ENCODE peak calls at places on chromosome 7, in nine cellular contexts. One of them, this sample, is unnamed.
A peak's percentile ranks its signal among the peaks of the same experiment; 100 is the strongest.

GRCh38 chr7:131021902-131022301 is 287.9 kb upstream of the KLF14 start:
- DNase-seq in esophagus muscularis mucosa: no peak
- DNase-seq in Peyer's patch: no peak
- DNase-seq in psoas muscle: no peak
- DNase-seq in GM12878: no peak
- DNase-seq in fibroblast of lung: no peak
- DNase-seq in transverse colon: no peak
- DNase-seq in IMR-90: no peak
- DNase-seq in MM.1S: no peak
- DNase-seq in this sample: no peak

GRCh38 chr7:112296416-112296815 is 89.9 kb downstream of the ZNF277 start:
- DNase-seq in esophagus muscularis mucosa: no peak
- DNase-seq in Peyer's patch: no peak
- DNase-seq in psoas muscle: no peak
- DNase-seq in GM12878: no peak
- DNase-seq in fibroblast of lung: peak; percentile 49
- DNase-seq in transverse colon: no peak
- DNase-seq in IMR-90: no peak
- DNase-seq in MM.1S: no peak
- DNase-seq in this sample: no peak

GRCh38 chr7:136600475-136600874 is 268.0 kb upstream of the CHRM2 start:
- DNase-seq in esophagus muscularis mucosa: no peak
- DNase-seq in Peyer's patch: no peak
- DNase-seq in psoas muscle: no peak
- DNase-seq in GM12878: no peak
- DNase-seq in fibroblast of lung: no peak
- DNase-seq in transverse colon: no peak
- DNase-seq in IMR-90: no peak
- DNase-seq in MM.1S: no peak
- DNase-seq in this sample: no peak

GRCh38 chr7:337567-337951 is 47.6 kb downstream of the FOXL3 start:
- DNase-seq in esophagus muscularis mucosa: no peak
- DNase-seq in Peyer's patch: no peak
- DNase-seq in psoas muscle: no peak
- DNase-seq in GM12878: no peak
- DNase-seq in fibroblast of lung: no peak
- DNase-seq in transverse colon: no peak
- DNase-seq in IMR-90: no peak
- DNase-seq in MM.1S: no peak
- DNase-seq in this sample: no peak

GRCh38 chr7:76428868-76429805 is 4.4 kb downstream of the ZP3 start:
- DNase-seq in esophagus muscularis mucosa: no peak
- DNase-seq in Peyer's patch: no peak
- DNase-seq in psoas muscle: no peak
- DNase-seq in GM12878: no peak
- DNase-seq in fibroblast of lung: no peak
- DNase-seq in transverse colon: no peak
- DNase-seq in IMR-90: peak; percentile 38
- DNase-seq in MM.1S: no peak
- DNase-seq in this sample: no peak

GRCh38 chr7:127587663-127588018 is 570 bp upstream of the ARF5 start:
- DNase-seq in esophagus muscularis mucosa: no peak
- DNase-seq in Peyer's patch: no peak
- DNase-seq in psoas muscle: no peak
- DNase-seq in GM12878: no peak
- DNase-seq in fibroblast of lung: no peak
- DNase-seq in transverse colon: peak; percentile 20
- DNase-seq in IMR-90: no peak
- DNase-seq in MM.1S: no peak
- DNase-seq in this sample: no peak

GRCh38 chr7:128076831-128077271 is 45.6 kb upstream of the LRRC4 start:
- DNase-seq in esophagus muscularis mucosa: no peak
- DNase-seq in Peyer's patch: peak; percentile 82
- DNase-seq in psoas muscle: peak; percentile 45
- DNase-seq in GM12878: no peak
- DNase-seq in fibroblast of lung: no peak
- DNase-seq in transverse colon: peak; percentile 85
- DNase-seq in IMR-90: no peak
- DNase-seq in MM.1S: no peak
- DNase-seq in this sample: no peak

GRCh38 chr7:24609059-24609458 is 35.8 kb downstream of the PALS2 start:
- DNase-seq in esophagus muscularis mucosa: no peak
- DNase-seq in Peyer's patch: no peak
- DNase-seq in psoas muscle: no peak
- DNase-seq in GM12878: no peak
- DNase-seq in fibroblast of lung: peak; percentile 40
- DNase-seq in transverse colon: no peak
- DNase-seq in IMR-90: no peak
- DNase-seq in MM.1S: no peak
- DNase-seq in this sample: no peak

GRCh38 chr7:73833251-73833919 is 2.6 kb downstream of the CLDN4 start:
- DNase-seq in esophagus muscularis mucosa: no peak
- DNase-seq in Peyer's patch: peak; percentile 77
- DNase-seq in psoas muscle: no peak
- DNase-seq in GM12878: no peak
- DNase-seq in fibroblast of lung: no peak
- DNase-seq in transverse colon: peak; percentile 82
- DNase-seq in IMR-90: no peak
- DNase-seq in MM.1S: no peak
- DNase-seq in this sample: no peak

GRCh38 chr7:2521952-2522591 is 2.5 kb downstream of the LFNG start:
- DNase-seq in esophagus muscularis mucosa: no peak
- DNase-seq in Peyer's patch: peak; percentile 82
- DNase-seq in psoas muscle: peak; percentile 50
- DNase-seq in GM12878: no peak
- DNase-seq in fibroblast of lung: peak; percentile 49
- DNase-seq in transverse colon: peak; percentile 72
- DNase-seq in IMR-90: no peak
- DNase-seq in MM.1S: no peak
- DNase-seq in this sample: peak; percentile 70

GRCh38 chr7:140003913-140004382 is 58.8 kb downstream of the PARP12 start:
- DNase-seq in esophagus muscularis mucosa: no peak
- DNase-seq in Peyer's patch: no peak
- DNase-seq in psoas muscle: no peak
- DNase-seq in GM12878: peak; percentile 16
- DNase-seq in fibroblast of lung: peak; percentile 51
- DNase-seq in transverse colon: peak; percentile 19
- DNase-seq in IMR-90: peak; percentile 75
- DNase-seq in MM.1S: peak; percentile 82
- DNase-seq in this sample: no peak

DNA sequence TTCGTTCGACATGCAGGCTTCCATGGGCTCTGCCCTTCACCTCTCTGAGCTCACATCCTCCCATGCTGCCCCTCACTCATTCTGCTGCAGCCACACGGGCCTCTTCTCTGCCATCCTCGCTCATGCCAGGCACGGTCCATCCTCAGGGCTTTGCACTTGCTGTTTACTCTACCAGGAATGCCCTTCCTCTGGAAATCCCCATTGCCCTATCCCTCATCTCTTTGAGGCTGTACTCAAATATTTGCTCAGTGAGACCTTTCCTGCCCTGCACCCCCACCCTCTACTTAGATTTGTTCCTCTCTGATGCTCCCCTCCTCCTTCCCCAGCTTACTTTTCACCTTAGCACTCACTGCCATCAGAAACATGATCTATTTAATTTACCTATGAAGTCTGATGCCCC is 107.0 kb upstream of the ZNF716 start:
- DNase-seq in esophagus muscularis mucosa: no peak
- DNase-seq in Peyer's patch: no peak
- DNase-seq in psoas muscle: no peak
- DNase-seq in GM12878: no peak
- DNase-seq in fibroblast of lung: no peak
- DNase-seq in transverse colon: no peak
- DNase-seq in IMR-90: no peak
- DNase-seq in MM.1S: no peak
- DNase-seq in this sample: no peak
- H3K9me3 ChIP-seq in esophagus muscularis mucosa: no peaks in the 10 kb centered on the region
- H3K9me3 ChIP-seq in Peyer's patch: peaks cover 11% of the 10 kb centered on the region
- H3K9me3 ChIP-seq in psoas muscle: no peaks in the 10 kb centered on the region
- H3K9me3 ChIP-seq in GM12878: no peaks in the 10 kb centered on the region
- H3K9me3 ChIP-seq in fibroblast of lung: no peaks in the 10 kb centered on the region
- H3K9me3 ChIP-seq in transverse colon: no peaks in the 10 kb centered on the region
- H3K9me3 ChIP-seq in IMR-90: peaks cover 26% of the 10 kb centered on the region
- H3K9me3 ChIP-seq in MM.1S: no peaks in the 10 kb centered on the region
- H3K9me3 ChIP-seq in this sample: no peaks in the 10 kb centered on the region

DNA sequence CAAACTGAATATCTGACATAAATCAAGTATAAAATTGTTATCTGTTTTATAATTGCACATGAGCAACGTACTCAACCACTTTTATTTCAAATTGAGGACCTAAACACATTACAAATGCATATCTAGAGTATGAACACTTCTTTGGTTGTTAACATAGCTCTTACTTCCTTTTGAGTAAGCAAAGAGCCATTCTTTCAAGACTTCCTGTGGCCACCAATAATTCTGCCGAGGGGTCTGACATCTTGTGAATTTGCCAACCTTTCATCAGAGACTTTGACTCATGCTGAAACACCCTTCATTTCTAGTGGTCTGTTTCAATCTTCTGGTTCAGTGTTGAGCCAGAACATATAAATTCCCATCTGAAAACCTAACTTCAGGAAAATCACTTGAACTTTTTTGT is 59.4 kb downstream of the CDK14 start:
- DNase-seq in esophagus muscularis mucosa: no peak
- DNase-seq in Peyer's patch: no peak
- DNase-seq in psoas muscle: no peak
- DNase-seq in GM12878: no peak
- DNase-seq in fibroblast of lung: peak; percentile 97
- DNase-seq in transverse colon: no peak
- DNase-seq in IMR-90: peak; percentile 94
- DNase-seq in MM.1S: no peak
- DNase-seq in this sample: no peak
- H3K9me3 ChIP-seq in esophagus muscularis mucosa: no peaks in the 10 kb centered on the region
- H3K9me3 ChIP-seq in Peyer's patch: no peaks in the 10 kb centered on the region
- H3K9me3 ChIP-seq in psoas muscle: no peaks in the 10 kb centered on the region
- H3K9me3 ChIP-seq in GM12878: no peaks in the 10 kb centered on the region
- H3K9me3 ChIP-seq in fibroblast of lung: no peaks in the 10 kb centered on the region
- H3K9me3 ChIP-seq in transverse colon: no peaks in the 10 kb centered on the region
- H3K9me3 ChIP-seq in IMR-90: no peaks in the 10 kb centered on the region
- H3K9me3 ChIP-seq in MM.1S: no peaks in the 10 kb centered on the region
- H3K9me3 ChIP-seq in this sample: no peaks in the 10 kb centered on the region

GRCh38 chr7:157651366-157652160 is 314.8 kb downstream of the DNAJB6 start:
- DNase-seq in esophagus muscularis mucosa: no peak
- DNase-seq in Peyer's patch: no peak
- DNase-seq in psoas muscle: no peak
- DNase-seq in GM12878: no peak
- DNase-seq in fibroblast of lung: no peak
- DNase-seq in transverse colon: no peak
- DNase-seq in IMR-90: no peak
- DNase-seq in MM.1S: no peak
- DNase-seq in this sample: no peak

GRCh38 chr7:157652161-157652953 is 315.6 kb downstream of the DNAJB6 start:
- DNase-seq in esophagus muscularis mucosa: no peak
- DNase-seq in Peyer's patch: peak; percentile 26
- DNase-seq in psoas muscle: no peak
- DNase-seq in GM12878: no peak
- DNase-seq in fibroblast of lung: no peak
- DNase-seq in transverse colon: no peak
- DNase-seq in IMR-90: no peak
- DNase-seq in MM.1S: no peak
- DNase-seq in this sample: no peak

GRCh38 chr7:157652954-157653826 is 316.4 kb downstream of the DNAJB6 start:
- DNase-seq in esophagus muscularis mucosa: no peak
- DNase-seq in Peyer's patch: no peak
- DNase-seq in psoas muscle: no peak
- DNase-seq in GM12878: no peak
- DNase-seq in fibroblast of lung: no peak
- DNase-seq in transverse colon: no peak
- DNase-seq in IMR-90: no peak
- DNase-seq in MM.1S: no peak
- DNase-seq in this sample: no peak

GRCh38 chr7:157654350-157654749 is 317.5 kb downstream of the DNAJB6 start:
- DNase-seq in esophagus muscularis mucosa: no peak
- DNase-seq in Peyer's patch: no peak
- DNase-seq in psoas muscle: no peak
- DNase-seq in GM12878: no peak
- DNase-seq in fibroblast of lung: no peak
- DNase-seq in transverse colon: no peak
- DNase-seq in IMR-90: no peak
- DNase-seq in MM.1S: no peak
- DNase-seq in this sample: no peak

GRCh38 chr7:157653827-157654207 is 317.0 kb downstream of the DNAJB6 start:
- DNase-seq in esophagus muscularis mucosa: no peak
- DNase-seq in Peyer's patch: no peak
- DNase-seq in psoas muscle: no peak
- DNase-seq in GM12878: no peak
- DNase-seq in fibroblast of lung: no peak
- DNase-seq in transverse colon: no peak
- DNase-seq in IMR-90: no peak
- DNase-seq in MM.1S: no peak
- DNase-seq in this sample: no peak
- H3K9me3 ChIP-seq in esophagus muscularis mucosa: no peaks in the 10 kb centered on the region
- H3K9me3 ChIP-seq in Peyer's patch: no peaks in the 10 kb centered on the region
- H3K9me3 ChIP-seq in psoas muscle: no peaks in the 10 kb centered on the region
- H3K9me3 ChIP-seq in GM12878: no peaks in the 10 kb centered on the region
- H3K9me3 ChIP-seq in fibroblast of lung: no peaks in the 10 kb centered on the region
- H3K9me3 ChIP-seq in transverse colon: no peaks in the 10 kb centered on the region
- H3K9me3 ChIP-seq in IMR-90: peaks cover 60% of the 10 kb centered on the region
- H3K9me3 ChIP-seq in MM.1S: no peaks in the 10 kb centered on the region
- H3K9me3 ChIP-seq in this sample: no peaks in the 10 kb centered on the region

DNA sequence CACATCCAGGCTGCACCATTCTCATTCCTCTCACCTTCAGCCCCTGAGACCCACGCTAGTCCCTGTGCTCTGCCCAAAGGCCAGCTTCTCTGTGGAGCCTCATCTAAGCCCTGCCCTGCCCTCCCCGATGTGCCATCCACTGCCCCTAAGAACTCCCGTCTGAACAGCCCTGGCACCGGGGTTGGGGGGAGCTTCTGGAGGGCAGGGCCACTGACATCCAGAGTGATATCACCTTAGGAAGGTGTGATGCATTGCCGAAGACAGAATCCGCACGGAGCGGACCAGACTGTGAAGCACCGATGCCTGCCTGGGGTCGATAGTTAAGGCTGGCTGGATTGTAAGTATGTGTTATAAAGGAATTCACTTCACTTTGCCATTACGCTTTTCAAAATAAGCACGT is 511.0 kb downstream of the PTPRN2 start:
- DNase-seq in esophagus muscularis mucosa: no peak
- DNase-seq in Peyer's patch: no peak
- DNase-seq in psoas muscle: no peak
- DNase-seq in GM12878: no peak
- DNase-seq in fibroblast of lung: no peak
- DNase-seq in transverse colon: no peak
- DNase-seq in IMR-90: no peak
- DNase-seq in MM.1S: no peak
- DNase-seq in this sample: no peak
- H3K9me3 ChIP-seq in esophagus muscularis mucosa: no peaks in the 10 kb centered on the region
- H3K9me3 ChIP-seq in Peyer's patch: no peaks in the 10 kb centered on the region
- H3K9me3 ChIP-seq in psoas muscle: no peaks in the 10 kb centered on the region
- H3K9me3 ChIP-seq in GM12878: peaks cover 2% of the 10 kb centered on the region
- H3K9me3 ChIP-seq in fibroblast of lung: no peaks in the 10 kb centered on the region
- H3K9me3 ChIP-seq in transverse colon: no peaks in the 10 kb centered on the region
- H3K9me3 ChIP-seq in IMR-90: peaks cover 65% of the 10 kb centered on the region
- H3K9me3 ChIP-seq in MM.1S: no peaks in the 10 kb centered on the region
- H3K9me3 ChIP-seq in this sample: no peaks in the 10 kb centered on the region

This sample was measured in T-helper 17 cell.